ENCODE peak calls at places on chromosomes 2 and 18, in five cellular contexts. B is CD8-positive, alpha-beta T cell; S is tibial artery; H is adrenal gland; F is spleen. G is an unnamed sample. For H3K36me3, the result is how much of the 10 kb centered on the place peaks cover.

GRCh38 chr2:150639917-150640538 is 152.6 kb upstream of the RND3 start:
- DNase-seq in B (no peak), S (no peak), H (no peak), F (no peak), G (no peak)

GRCh38 chr2:216733046-216733445 is 37.7 kb upstream of the IGFBP5 start:
- DNase-seq in B (no peak), S (no peak), H (no peak), F (no peak), G (no peak)

GRCh38 chr2:211157856-211158463 is 601.6 kb downstream of the CPS1 start:
- DNase-seq in B (peak), S (peak), H (peak), F (peak), G (peak)

GRCh38 chr2:233707979-233708644 is 4.6 kb upstream of the UGT1A5 start:
- DNase-seq in B (no peak), S (no peak), H (no peak), F (no peak), G (peak)

GRCh38 chr2:226835420-226835795 is 446 bp upstream of the RHBDD1 start:
- DNase-seq in B (no peak), S (no peak), H (no peak), F (peak), G (no peak)

GRCh38 chr2:10514743-10515142 is 66.6 kb upstream of the ODC1 start:
- DNase-seq in B (no peak), S (peak), H (no peak), F (peak), G (peak)

GRCh38 chr2:57045236-57045635 is 861.4 kb downstream of the CCDC85A start:
- DNase-seq in B (no peak), S (no peak), H (no peak), F (no peak), G (no peak)

GRCh38 chr2:98822301-98823164 is 91.6 kb upstream of the MGAT4A start:
- DNase-seq in B (peak), S (peak), H (no peak), F (peak), G (no peak)

GRCh38 chr2:190763901-190764514 is 115.1 kb downstream of the NAB1 start:
- DNase-seq in B (no peak), S (no peak), H (no peak), F (no peak), G (peak)

GRCh38 chr2:241996100-241996499 is 126.6 kb downstream of the RTP5 start:
- DNase-seq in B (no peak), S (peak), H (no peak), F (peak), G (no peak)

GRCh38 chr2:15561574-15562344 is 625 bp upstream of the NBAS start:
- DNase-seq in B (peak), S (no peak), H (peak), F (no peak), G (peak)

GRCh38 chr2:42314892-42315468 is 46.0 kb downstream of the COX7A2L start:
- DNase-seq in B (no peak), S (no peak), H (no peak), F (no peak), G (peak)

GRCh38 chr2:24047703-24048033 is 477 bp upstream of the WDCP start:
- DNase-seq in B (no peak), S (no peak), H (no peak), F (no peak), G (no peak)

GRCh38 chr2:208062113-208062512 is 36.8 kb upstream of the PLEKHM3 start:
- DNase-seq in B (no peak), S (no peak), H (no peak), F (no peak), G (peak)

GRCh38 chr2:202147775-202148174 is 74.7 kb downstream of the KIAA2012 start:
- DNase-seq in B (no peak), S (no peak), H (peak), F (no peak), G (no peak)

GRCh38 chr2:54572262-54572635 is 116.1 kb downstream of the SPTBN1 start:
- DNase-seq in B (no peak), S (no peak), H (peak), F (no peak), G (peak)

GRCh38 chr2:32824415-32824814 is 122.3 kb upstream of the LTBP1 start:
- DNase-seq in B (no peak), S (no peak), H (no peak), F (no peak), G (no peak)

GRCh38 chr18:55763805-55764204 is 175.8 kb upstream of the TCF4 start:
- DNase-seq in B (no peak), S (no peak), H (no peak), F (no peak), G (no peak)

GRCh38 chr18:76587147-76587885 is 92.3 kb upstream of the ZNF516 start:
- DNase-seq in B (no peak), S (no peak), H (no peak), F (no peak), G (no peak)

GRCh38 chr2:9703701-9704221 is 73.0 kb upstream of the YWHAQ start:
- DNase-seq in B (no peak), S (no peak), H (peak), F (no peak), G (peak)

GRCh38 chr2:202064206-202064880 is 8.7 kb upstream of the KIAA2012 start:
- DNase-seq in B (no peak), S (no peak), H (no peak), F (no peak), G (peak)

GRCh38 chr2:239765076-239765845 is 259.9 kb downstream of the NDUFA10 start:
- DNase-seq in B (no peak), S (peak), H (no peak), F (peak), G (no peak)

GRCh38 chr2:96247009-96247408 is 18.8 kb downstream of the TMEM127 start:
- DNase-seq in B (no peak), S (no peak), H (no peak), F (no peak), G (no peak)

GRCh38 chr18:75687626-75688025 is 260.1 kb upstream of the SMIM21 start:
- DNase-seq in B (no peak), S (no peak), H (no peak), F (no peak), G (no peak)

GRCh38 chr2:136248242-136248641 is 130.3 kb upstream of the CXCR4 start:
- DNase-seq in B (no peak), S (no peak), H (peak), F (no peak), G (no peak)

GRCh38 chr2:172811027-172811426 is 75.4 kb downstream of the RAPGEF4 start:
- DNase-seq in B (no peak), S (no peak), H (no peak), F (no peak), G (no peak)

GRCh38 chr2:149562304-149562703 is 25.3 kb downstream of the MMADHC start:
- DNase-seq in B (no peak), S (no peak), H (no peak), F (no peak), G (no peak)

GRCh38 chr2:1309507-1309906 is 103.8 kb upstream of the TPO start:
- DNase-seq in B (no peak), S (no peak), H (no peak), F (no peak), G (no peak)

GRCh38 chr2:130877258-130877657 is 40.5 kb downstream of the ARHGEF4 start:
- DNase-seq in B (peak), S (peak), H (no peak), F (no peak), G (peak)
- H3K36me3 ChIP-seq in B (under half), S (under half), H (under half), F (under half), G (under half)

DNA sequence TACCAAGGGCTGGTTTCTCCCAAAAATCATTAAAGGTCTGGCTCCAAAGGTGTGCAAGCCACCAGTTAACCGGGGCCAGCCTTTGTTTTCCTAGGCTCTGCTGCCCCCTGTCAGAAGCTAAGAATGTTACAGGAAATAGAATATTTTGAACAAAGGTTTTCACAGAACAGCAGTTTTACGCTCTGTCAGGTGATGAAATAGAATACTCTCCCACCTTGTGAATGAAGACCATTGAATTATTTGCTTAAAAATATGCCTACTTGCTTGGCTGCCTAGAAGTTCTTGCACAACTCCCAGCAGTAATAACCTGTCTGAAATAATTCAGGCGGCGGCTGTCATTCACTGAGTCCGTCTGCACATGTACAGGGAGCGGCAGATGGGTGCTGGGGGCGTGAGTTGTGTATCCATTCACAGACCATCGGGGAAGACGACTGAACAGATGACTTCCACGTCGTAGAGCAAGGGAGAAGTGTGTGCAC is 56.3 kb downstream of the SF3B1 start:
- DNase-seq in B (peak), S (no peak), H (peak), F (no peak), G (peak)
- H3K4me3 ChIP-seq in B (no peak), S (peak), H (no peak), F (no peak), G (no peak)

GRCh38 chr2:221635949-221636348 is 63.8 kb upstream of the EPHA4 start:
- DNase-seq in B (no peak), S (no peak), H (no peak), F (no peak), G (no peak)
- TF ChIP-seq CTCF in B (no peak), S (no peak), H (no peak), F (no peak), G (peak)

GRCh38 chr2:174596994-174597346 is 634 bp downstream of the WIPF1 start:
- DNase-seq in B (no peak), S (no peak), H (no peak), F (no peak), G (no peak)
- H3K36me3 ChIP-seq in B (under half), S (under half), H (under half), F (under half), G (under half)

GRCh38 chr2:222295368-222296041 is 3.3 kb downstream of the PAX3 start:
- DNase-seq in B (no peak), S (no peak), H (no peak), F (no peak), G (no peak)
- H3K4me3 ChIP-seq in B (no peak), S (peak), H (peak), F (no peak), G (no peak)